ENCODE peak calls at places on chromosomes 1 and 21, in five cellular contexts. X, O, Z, H and Q are unnamed samples.

GRCh38 chr1:150258275-150258666 is 697 bp downstream of the CA14 start:
- DNase-seq in O (no peak), X (no peak), H (no peak), Z (no peak), Q (no peak)

GRCh38 chr1:87113313-87113712 is 198.9 kb downstream of the HS2ST1 start:
- DNase-seq in H (no peak), X (no peak), O (no peak), Z (no peak), Q (no peak)

GRCh38 chr1:94422115-94422820 is 4.1 kb downstream of the ABCD3 start:
- DNase-seq in O (no peak), X (peak; percentile 65), Z (no peak), H (no peak), Q (no peak)

GRCh38 chr1:209688746-209689234 is 13.6 kb downstream of the G0S2 start:
- DNase-seq in H (no peak), Z (no peak), X (peak; percentile 46), O (no peak), Q (peak; percentile 44)

GRCh38 chr1:45493116-45493697 is 2.2 kb upstream of the TESK2 start:
- DNase-seq in H (no peak), O (no peak), X (peak; percentile 41), Z (no peak), Q (no peak)

GRCh38 chr21:37915941-37916794 is at the start of gene KCNJ6:
- DNase-seq in O (peak; percentile 73), H (no peak), X (peak; percentile 37), Z (no peak), Q (no peak)

GRCh38 chr1:153534933-153535663 is 693 bp downstream of the S100A6 start:
- DNase-seq in H (peak; percentile 72), X (no peak), Z (no peak), O (peak; percentile 88), Q (peak; percentile 59)

GRCh38 chr1:247007511-247008405 is at the start of gene ZNF695:
- DNase-seq in Z (peak; percentile 84), X (peak; percentile 96), O (peak; percentile 87), H (peak; percentile 45), Q (peak; percentile 4)

GRCh38 chr1:94606471-94606870 is 64.9 kb upstream of the F3 start:
- DNase-seq in O (no peak), X (no peak), Z (no peak), H (no peak), Q (no peak)

GRCh38 chr1:156146006-156146748 is 7.2 kb upstream of the SEMA4A start:
- DNase-seq in X (peak; percentile 93), O (peak; percentile 83), Z (peak; percentile 60), H (no peak), Q (no peak)

GRCh38 chr1:97433520-97434175 is 487.2 kb downstream of the DPYD start:
- DNase-seq in H (no peak), X (peak; percentile 40), O (no peak), Z (no peak), Q (no peak)

GRCh38 chr21:38787461-38788274 is 18.1 kb upstream of the ETS2 start:
- DNase-seq in Z (peak; percentile 22), O (no peak), X (peak; percentile 99), H (no peak), Q (peak; percentile 79)

GRCh38 chr1:226690460-226690982 is 48.6 kb downstream of the ITPKB start:
- DNase-seq in H (no peak), O (no peak), Z (no peak), X (peak; percentile 51), Q (no peak)

GRCh38 chr1:2443285-2444137 is 31.1 kb upstream of the PEX10 start:
- DNase-seq in X (no peak), O (no peak), Z (no peak), H (no peak), Q (no peak)

GRCh38 chr1:1196431-1197187 is 9.8 kb downstream of the TNFRSF18 start:
- DNase-seq in H (no peak), X (no peak), Z (peak; percentile 3), O (no peak), Q (no peak)

GRCh38 chr21:39182016-39182415 is 1.2 kb downstream of the PSMG1 start:
- DNase-seq in H (no peak), Z (no peak), X (no peak), O (no peak), Q (no peak)

GRCh38 chr1:221667504-221667903 is 74.4 kb downstream of the DUSP10 start:
- DNase-seq in O (no peak), X (peak; percentile 92), Z (peak; percentile 18), H (no peak), Q (peak; percentile 4)

GRCh38 chr1:200488375-200489165 is 78.7 kb upstream of the ZNF281 start:
- DNase-seq in Z (no peak), H (peak; percentile 24), X (peak; percentile 57), O (no peak), Q (no peak)

GRCh38 chr1:109912214-109912861 is 1.7 kb downstream of the CSF1 start:
- DNase-seq in X (no peak), H (no peak), Z (no peak), O (no peak), Q (no peak)

GRCh38 chr1:198007011-198007410 is 89.8 kb downstream of the LHX9 start:
- DNase-seq in H (no peak), Z (no peak), X (no peak), O (no peak), Q (no peak)

GRCh38 chr1:118155106-118155505 is 29.9 kb downstream of the SPAG17 start:
- DNase-seq in O (no peak), X (no peak), H (no peak), Z (no peak), Q (no peak)

GRCh38 chr1:244741692-244742091 is 88.8 kb downstream of the DESI2 start:
- DNase-seq in O (no peak), X (no peak), H (no peak), Z (no peak), Q (no peak)

GRCh38 chr1:201103666-201104065 is 8.6 kb downstream of the CACNA1S start:
- DNase-seq in O (no peak), H (no peak), X (no peak), Z (no peak), Q (no peak)

GRCh38 chr1:156366378-156366777 is 2.6 kb upstream of the RHBG start:
- DNase-seq in X (no peak), O (no peak), Z (no peak), H (no peak), Q (no peak)

GRCh38 chr1:27665016-27665651 is 6.9 kb downstream of the IFI6 start:
- DNase-seq in H (no peak), O (peak; percentile 20), Z (no peak), X (no peak), Q (no peak)

GRCh38 chr1:90782046-90782445 is 64.9 kb upstream of the BARHL2 start:
- DNase-seq in X (no peak), H (no peak), O (no peak), Z (no peak), Q (no peak)

GRCh38 chr21:14862794-14863720 is 201.7 kb downstream of the NRIP1 start:
- DNase-seq in X (no peak), O (no peak), Z (no peak), H (no peak), Q (no peak)

GRCh38 chr21:38377165-38378093 is 120.6 kb downstream of the KCNJ15 start:
- DNase-seq in O (no peak), H (no peak), Z (no peak), X (no peak), Q (no peak)

GRCh38 chr1:228964178-228964819 is 229.0 kb downstream of the RHOU start:
- DNase-seq in X (no peak), Z (no peak), O (no peak), H (peak; percentile 59), Q (no peak)

GRCh38 chr1:22673486-22674409 is 20.7 kb downstream of the C1QB start:
- DNase-seq in H (no peak), X (peak; percentile 39), Z (no peak), O (no peak), Q (no peak)

GRCh38 chr1:65528104-65528503 is 107.6 kb downstream of the LEPR start:
- DNase-seq in H (no peak), X (no peak), O (no peak), Z (no peak), Q (no peak)

GRCh38 chr21:45995686-45996179 is 14.2 kb downstream of the COL6A1 start:
- DNase-seq in O (peak; percentile 39), H (peak; percentile 55), X (peak; percentile 14), Z (no peak), Q (no peak)

GRCh38 chr1:67570473-67571143 is 114.4 kb upstream of the GADD45A start:
- DNase-seq in O (no peak), Z (no peak), H (no peak), X (peak; percentile 99), Q (peak; percentile 97)

GRCh38 chr1:18480315-18481189 is at the start of gene KLHDC7A:
- DNase-seq in H (no peak), O (peak; percentile 90), Z (no peak), X (peak; percentile 20), Q (no peak)

GRCh38 chr21:34669149-34669879 is 520 bp downstream of the CLIC6 start:
- DNase-seq in Z (peak; percentile 76), H (no peak), O (peak; percentile 81), X (no peak), Q (no peak)

GRCh38 chr1:115564201-115564600 is 77.6 kb upstream of the VANGL1 start:
- DNase-seq in O (no peak), X (no peak), Z (no peak), H (no peak), Q (no peak)
- H3K4me3 ChIP-seq in O (no peak overlapping the region), X (no peak overlapping the region), Z (no peak overlapping the region), H (no peak overlapping the region), Q (peak overlapping the region; percentile 22)

DNA sequence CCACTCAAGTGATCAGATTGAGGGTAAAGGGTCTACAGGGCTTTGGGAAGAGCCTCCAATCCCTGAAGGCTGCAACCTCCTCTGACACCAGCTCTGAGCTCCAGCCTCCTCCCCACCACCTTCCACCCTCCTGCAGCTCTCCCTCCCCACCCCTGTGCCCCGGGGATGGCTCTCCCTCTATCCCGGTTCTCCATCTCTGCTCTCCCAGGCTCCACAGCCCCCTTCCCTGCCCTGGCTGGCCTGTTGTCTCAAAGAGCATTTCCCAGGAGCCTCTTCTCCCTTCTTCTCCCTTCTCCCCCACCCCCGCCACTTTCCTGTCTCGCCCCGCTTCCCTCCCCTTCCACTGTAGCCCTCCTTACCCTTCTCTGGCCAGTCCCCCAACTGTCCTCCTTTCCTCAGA is 1.1 kb downstream of the PLEKHA6 start:
- DNase-seq in Z (no peak), X (no peak), H (no peak), O (no peak), Q (no peak)
- H3K27me3 ChIP-seq in Z (peaks cover 1% of the 10 kb centered on the region), X (no peaks in the 10 kb centered on the region), H (no peaks in the 10 kb centered on the region), O (no peaks in the 10 kb centered on the region), Q (peaks cover 10% of the 10 kb centered on the region)

GRCh38 chr1:39690943-39691382 is 270 bp downstream of the HPCAL4 start:
- DNase-seq in X (no peak), Z (no peak), O (no peak), H (no peak), Q (no peak)
- H3K4me3 ChIP-seq in X (no peak overlapping the region), Z (peak overlapping the region; percentile 55), O (peak overlapping the region; percentile 48), H (no peak overlapping the region), Q (peak overlapping the region; percentile 61)

DNA sequence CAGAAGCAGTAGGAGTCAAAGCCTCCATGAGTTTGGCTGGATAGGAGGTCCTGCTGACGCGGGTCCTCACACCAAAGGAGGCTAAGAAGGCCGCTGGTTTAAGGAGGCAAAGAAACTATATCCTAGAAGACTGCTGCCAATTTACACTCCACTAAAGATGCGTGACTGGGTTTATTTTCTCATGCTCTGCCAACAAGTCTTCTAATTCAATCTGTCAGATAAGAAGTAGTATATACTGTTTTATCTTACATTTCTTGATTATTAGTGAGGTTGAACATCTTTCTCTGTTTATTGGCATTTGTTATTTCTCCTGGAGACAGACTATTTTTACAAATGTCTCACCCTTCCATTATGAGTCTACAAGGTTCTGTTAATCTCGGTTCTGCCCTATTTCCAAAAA is 34.1 kb downstream of the ACBD6 start:
- DNase-seq in O (no peak), H (no peak), Z (no peak), X (no peak), Q (no peak)
- H3K27me3 ChIP-seq in O (no peaks in the 10 kb centered on the region), H (no peaks in the 10 kb centered on the region), Z (no peaks in the 10 kb centered on the region), X (no peaks in the 10 kb centered on the region), Q (no peaks in the 10 kb centered on the region)